ENCODE peak calls at places on chromosomes 12 and 14, in eight cellular contexts. S is AG09319, B is esophagus squamous epithelium, Q is neural progenitor cell, H is AG04450, F is astrocyte of the spinal cord, J is glutamatergic neuron, R is lower lobe of right lung. Z is an unnamed sample.

GRCh38 chr12:126084480-126084879 is 1019.2 kb downstream of the AACS start:
- DNase-seq in S (no peak), B (no peak), Q (no peak), H (no peak), F (peak), J (no peak), R (no peak), Z (no peak)

GRCh38 chr12:47709277-47710048 is 3.6 kb upstream of the RPAP3 start:
- DNase-seq in S (no peak), B (no peak), Q (no peak), H (no peak), F (no peak), J (no peak), R (no peak), Z (no peak)

GRCh38 chr12:128258866-128259555 is 8.0 kb upstream of the TMEM132C start:
- DNase-seq in S (no peak), B (no peak), Q (peak), H (no peak), F (no peak), J (no peak), R (no peak), Z (no peak)

GRCh38 chr12:5085896-5086295 is 42.2 kb downstream of the KCNA5 start:
- DNase-seq in S (peak), B (no peak), Q (no peak), H (peak), F (peak), J (no peak), R (no peak), Z (peak)

GRCh38 chr12:108609535-108610335 is 11.9 kb upstream of the TMEM119 start:
- DNase-seq in S (peak), B (no peak), Q (no peak), H (peak), F (peak), J (no peak), R (peak), Z (peak)

GRCh38 chr14:65034021-65034420 is 47.3 kb downstream of the FNTB start:
- DNase-seq in S (no peak), B (no peak), Q (no peak), H (no peak), F (no peak), J (no peak), R (no peak), Z (no peak)

GRCh38 chr12:104859144-104859543 is 98.9 kb downstream of the SLC41A2 start:
- DNase-seq in S (no peak), B (no peak), Q (no peak), H (no peak), F (peak), J (no peak), R (no peak), Z (no peak)

GRCh38 chr14:105845725-105846309 is 319.4 kb downstream of the TMEM121 start:
- DNase-seq in S (no peak), B (no peak), Q (no peak), H (no peak), F (no peak), J (no peak), R (no peak), Z (no peak)

GRCh38 chr12:2924019-2924418 is 33.3 kb downstream of the TULP3 start:
- DNase-seq in S (peak), B (no peak), Q (no peak), H (no peak), F (peak), J (no peak), R (no peak), Z (no peak)

GRCh38 chr14:100589071-100589759 is 2.0 kb upstream of the BEGAIN start:
- DNase-seq in S (no peak), B (no peak), Q (peak), H (no peak), F (no peak), J (peak), R (no peak), Z (no peak)

GRCh38 chr12:93091851-93092558 is 162.9 kb upstream of the EEA1 start:
- DNase-seq in S (no peak), B (no peak), Q (no peak), H (no peak), F (no peak), J (no peak), R (no peak), Z (no peak)

GRCh38 chr12:4448376-4448775 is 2.8 kb upstream of the FGF6 start:
- DNase-seq in S (no peak), B (no peak), Q (no peak), H (no peak), F (no peak), J (no peak), R (no peak), Z (no peak)

GRCh38 chr12:3252416-3252815 is 175.2 kb downstream of the TSPAN9 start:
- DNase-seq in S (peak), B (no peak), Q (no peak), H (peak), F (peak), J (no peak), R (peak), Z (no peak)

GRCh38 chr14:54194501-54194900 is 202.3 kb upstream of the CDKN3 start:
- DNase-seq in S (no peak), B (no peak), Q (no peak), H (no peak), F (peak), J (no peak), R (no peak), Z (no peak)

GRCh38 chr12:112532106-112532505 is 113.4 kb downstream of the PTPN11 start:
- DNase-seq in S (no peak), B (no peak), Q (no peak), H (no peak), F (no peak), J (no peak), R (no peak), Z (no peak)

GRCh38 chr12:111767362-111768158 is 827 bp downstream of the ALDH2 start:
- DNase-seq in S (no peak), B (no peak), Q (peak), H (no peak), F (no peak), J (peak), R (no peak), Z (no peak)

GRCh38 chr14:50425816-50426215 is 29.1 kb upstream of the CDKL1 start:
- DNase-seq in S (no peak), B (no peak), Q (no peak), H (peak), F (peak), J (no peak), R (no peak), Z (peak)

GRCh38 chr12:129961111-129961510 is 57.3 kb upstream of the TMEM132D start:
- DNase-seq in S (no peak), B (no peak), Q (no peak), H (no peak), F (no peak), J (no peak), R (no peak), Z (no peak)

GRCh38 chr14:77654001-77654431 is 37.6 kb upstream of the SPTLC2 start:
- DNase-seq in S (no peak), B (no peak), Q (peak), H (no peak), F (no peak), J (no peak), R (no peak), Z (no peak)

GRCh38 chr12:27952510-27952909 is 20.0 kb downstream of the PTHLH start:
- DNase-seq in S (no peak), B (no peak), Q (peak), H (no peak), F (no peak), J (no peak), R (no peak), Z (no peak)

GRCh38 chr14:44369401-44370123 is 137.5 kb downstream of the FSCB start:
- DNase-seq in S (no peak), B (no peak), Q (no peak), H (no peak), F (no peak), J (no peak), R (no peak), Z (no peak)

GRCh38 chr12:57621497-57622292 is 10.5 kb downstream of the ARHGEF25 start:
- DNase-seq in S (no peak), B (no peak), Q (peak), H (no peak), F (no peak), J (peak), R (peak), Z (no peak)

GRCh38 chr14:89237923-89238529 is 179.0 kb downstream of the FOXN3 start:
- DNase-seq in S (peak), B (no peak), Q (peak), H (no peak), F (peak), J (no peak), R (no peak), Z (no peak)

GRCh38 chr12:53971129-53971528 is 1.8 kb upstream of the HOXC11 start:
- DNase-seq in S (no peak), B (no peak), Q (no peak), H (no peak), F (no peak), J (no peak), R (no peak), Z (no peak)

GRCh38 chr12:54526800-54527630 is 22.4 kb upstream of the PDE1B start:
- DNase-seq in S (no peak), B (no peak), Q (peak), H (no peak), F (peak), J (peak), R (no peak), Z (no peak)

GRCh38 chr14:21768116-21768874 is 94.7 kb upstream of the OR4E1 start:
- DNase-seq in S (no peak), B (no peak), Q (peak), H (no peak), F (peak), J (no peak), R (no peak), Z (no peak)

GRCh38 chr14:68235011-68235410 is 415.4 kb downstream of the RAD51B start:
- DNase-seq in S (no peak), B (no peak), Q (no peak), H (no peak), F (no peak), J (no peak), R (no peak), Z (no peak)

GRCh38 chr12:77343291-77343690 is 277.9 kb upstream of the E2F7 start:
- DNase-seq in S (no peak), B (no peak), Q (no peak), H (no peak), F (peak), J (no peak), R (no peak), Z (no peak)

GRCh38 chr14:100417466-100417865 is 94.3 kb downstream of the SLC25A47 start:
- DNase-seq in S (peak), B (no peak), Q (peak), H (peak), F (peak), J (peak), R (no peak), Z (peak)

GRCh38 chr12:66405395-66405794 is 103.1 kb downstream of the HELB start:
- DNase-seq in S (no peak), B (no peak), Q (no peak), H (no peak), F (peak), J (no peak), R (no peak), Z (no peak)

GRCh38 chr14:66575939-66576338 is 68.0 kb downstream of the GPHN start:
- DNase-seq in S (no peak), B (no peak), Q (no peak), H (no peak), F (no peak), J (no peak), R (no peak), Z (no peak)

GRCh38 chr12:124385219-124385969 is 90.5 kb downstream of the RFLNA start:
- DNase-seq in S (no peak), B (no peak), Q (no peak), H (peak), F (peak), J (no peak), R (no peak), Z (no peak)

GRCh38 chr12:57896437-57897201 is 44.7 kb upstream of the ATP23 start:
- DNase-seq in S (no peak), B (no peak), Q (peak), H (peak), F (peak), J (peak), R (peak), Z (no peak)

GRCh38 chr14:56144176-56144575 is 26.0 kb downstream of the PELI2 start:
- DNase-seq in S (no peak), B (no peak), Q (no peak), H (no peak), F (no peak), J (no peak), R (no peak), Z (no peak)

GRCh38 chr12:2292560-2292959 is 239.8 kb downstream of the CACNA1C start:
- DNase-seq in S (no peak), B (no peak), Q (no peak), H (no peak), F (no peak), J (no peak), R (no peak), Z (no peak)

GRCh38 chr14:85531141-85531593 is 1.2 kb downstream of the FLRT2 start:
- DNase-seq in S (peak), B (no peak), Q (peak), H (no peak), F (peak), J (peak), R (peak), Z (no peak)

DNA sequence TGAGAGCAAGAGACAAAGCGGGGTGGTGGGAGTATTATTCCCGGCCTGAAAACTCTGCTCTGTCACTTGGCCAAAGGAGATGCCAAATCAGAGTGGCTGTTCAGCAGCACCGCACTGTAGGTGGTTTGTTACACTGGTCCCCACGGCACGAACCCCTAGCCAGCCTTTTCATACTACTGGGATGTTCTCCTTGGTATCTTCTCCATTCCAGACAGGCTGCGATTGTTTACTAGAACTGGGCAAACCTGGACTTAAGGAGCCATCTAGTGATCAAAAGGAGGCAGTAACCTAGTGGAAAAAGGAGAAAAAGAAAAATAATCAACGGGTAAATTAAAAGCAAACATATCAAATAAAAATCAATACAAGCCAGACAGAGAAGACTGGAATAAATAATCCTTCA is 58.9 kb upstream of the TMTC2 start:
- DNase-seq in S (no peak), B (no peak), Q (peak), H (no peak), F (peak), J (no peak), R (no peak), Z (no peak)
- TF ChIP-seq CTCF in S (peak), B (peak), Q (peak), H (peak), F (peak), J (peak), R (no peak), Z (no peak)

GRCh38 chr12:79121486-79121885 is 256.9 kb downstream of the SYT1 start:
- DNase-seq in S (no peak), B (no peak), Q (no peak), H (no peak), F (no peak), J (no peak), R (no peak), Z (no peak)
- TF ChIP-seq CTCF in S (no peak), B (no peak), Q (peak), H (peak), F (peak), J (peak), R (no peak), Z (peak)

DNA sequence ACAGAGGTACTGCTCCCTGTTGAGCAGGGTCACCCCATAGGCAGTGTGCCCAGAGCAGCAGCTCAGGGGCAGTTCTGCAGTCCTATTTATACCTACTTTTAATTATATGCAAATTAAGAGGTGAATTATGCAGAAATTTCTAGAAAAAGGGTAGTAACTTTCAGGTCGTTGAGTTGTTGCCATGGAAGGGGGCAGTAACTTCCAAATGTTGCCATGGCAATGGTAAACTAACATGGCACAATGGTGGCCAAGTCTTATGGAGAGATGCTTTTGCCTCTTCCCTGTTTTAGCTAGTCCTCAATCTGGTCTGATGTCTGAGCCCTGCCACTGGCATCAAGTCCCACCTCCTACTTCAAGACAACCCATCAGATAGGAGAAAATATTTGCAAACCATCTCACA is 30.4 kb upstream of the P2RX7 start:
- DNase-seq in S (no peak), B (no peak), Q (no peak), H (no peak), F (no peak), J (no peak), R (no peak), Z (no peak)
- TF ChIP-seq CTCF in S (no peak), B (no peak), Q (no peak), H (no peak), F (no peak), J (no peak), R (no peak), Z (no peak)

DNA sequence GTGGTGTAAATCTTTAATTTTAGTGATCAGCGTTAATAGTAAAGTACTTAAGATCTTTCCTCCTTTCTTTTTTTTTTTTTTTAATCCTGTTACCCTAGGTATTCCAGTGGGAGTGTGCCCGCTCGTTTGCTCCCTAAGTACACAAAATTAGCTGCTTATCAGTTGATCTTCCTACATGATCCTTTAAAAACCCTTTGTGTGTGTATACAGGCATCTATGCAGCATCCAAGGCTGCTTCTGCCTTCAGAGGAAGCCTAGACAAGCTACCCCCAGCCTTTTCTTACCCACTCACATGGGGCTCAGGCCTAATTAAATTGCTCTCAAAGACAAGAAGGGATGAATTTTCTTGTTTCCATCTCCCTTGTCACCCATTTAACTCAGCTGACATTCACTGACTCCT is 343.4 kb upstream of the LMO3 start:
- DNase-seq in S (no peak), B (no peak), Q (peak), H (no peak), F (no peak), J (no peak), R (no peak), Z (no peak)
- TF ChIP-seq CTCF in S (no peak), B (no peak), Q (no peak), H (no peak), F (no peak), J (no peak), R (no peak), Z (no peak)

DNA sequence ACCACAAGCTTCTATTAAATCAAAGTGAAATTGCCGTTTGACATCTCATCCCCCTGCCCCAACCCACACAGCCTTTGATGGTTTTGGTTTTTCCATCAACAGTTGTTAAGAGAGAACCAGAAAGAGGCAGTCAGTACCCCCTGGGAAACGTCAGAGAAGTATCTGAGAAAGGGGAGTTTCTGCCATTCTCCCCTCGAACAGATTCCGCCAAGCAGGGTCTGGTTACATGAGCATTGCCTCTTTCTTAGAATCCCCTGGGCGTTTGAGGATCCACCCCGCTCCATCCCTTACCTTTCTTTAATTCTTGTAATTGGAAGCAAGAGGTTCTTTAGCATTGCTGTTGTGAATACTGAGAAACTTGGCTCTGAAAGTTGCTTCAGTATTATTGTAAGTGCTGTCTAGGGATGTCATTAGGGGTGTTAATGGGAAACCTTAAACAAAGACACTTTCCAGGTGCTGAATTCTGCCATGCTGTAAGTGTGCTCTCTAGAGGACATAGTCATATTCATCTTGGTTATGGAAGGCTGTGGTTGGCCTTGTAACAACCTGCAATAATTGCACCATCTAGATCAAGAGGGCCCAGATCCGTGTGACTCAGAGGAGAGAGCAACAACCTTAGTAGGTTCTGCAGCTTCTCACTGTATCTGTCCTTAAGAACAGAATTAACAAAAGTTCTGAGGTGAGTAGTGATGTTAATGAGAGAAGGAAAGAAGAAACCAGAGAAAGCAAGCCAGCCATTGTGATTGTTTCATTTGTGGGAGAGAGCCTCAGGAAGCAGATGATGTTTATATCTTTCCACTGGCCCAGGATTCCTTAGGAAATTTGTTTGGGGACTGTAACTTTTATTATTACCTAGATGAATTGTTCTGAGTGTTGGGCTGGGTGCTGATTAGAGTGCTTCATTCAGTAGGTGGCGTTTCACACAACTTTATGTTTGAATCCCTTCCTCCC is 8.9 kb downstream of the TMBIM6 start:
- DNase-seq in S (peak), B (no peak), Q (peak), H (no peak), F (peak), J (no peak), R (no peak), Z (no peak)
- TF ChIP-seq CTCF in S (no peak), B (no peak), Q (no peak), H (no peak), F (no peak), J (no peak), R (no peak), Z (no peak)

GRCh38 chr14:75794615-75795038 is 133.6 kb downstream of the TTLL5 start:
- DNase-seq in S (peak), B (no peak), Q (no peak), H (peak), F (peak), J (no peak), R (no peak), Z (peak)
- TF ChIP-seq CTCF in S (peak), B (no peak), Q (no peak), H (peak), F (peak), J (no peak), R (peak), Z (peak)

DNA sequence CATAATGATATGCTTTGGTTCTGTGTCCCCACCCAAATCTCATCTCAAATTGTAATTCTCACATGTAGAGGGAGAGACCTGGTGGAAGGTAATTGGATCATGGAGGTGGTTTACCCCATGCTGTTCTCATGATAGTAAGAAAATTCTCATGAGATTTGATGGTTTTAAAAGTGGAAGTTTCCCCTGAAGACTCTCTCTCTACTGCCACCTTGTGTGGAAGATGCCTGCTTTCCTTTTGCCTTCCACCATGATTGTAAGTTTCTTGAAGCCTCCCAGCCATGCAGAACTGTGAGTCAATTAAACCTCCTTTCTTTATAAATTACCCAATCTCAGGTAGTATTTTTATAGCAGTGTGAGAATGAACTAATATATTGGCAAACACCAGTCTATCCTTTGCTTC is 260.4 kb upstream of the PPFIA2 start:
- DNase-seq in S (no peak), B (no peak), Q (peak), H (no peak), F (no peak), J (no peak), R (no peak), Z (no peak)
- TF ChIP-seq CTCF in S (peak), B (no peak), Q (peak), H (no peak), F (peak), J (no peak), R (peak), Z (no peak)

GRCh38 chr14:20657216-20658211 is 16.0 kb upstream of the OR6S1 start:
- DNase-seq in S (no peak), B (no peak), Q (peak), H (no peak), F (no peak), J (no peak), R (no peak), Z (no peak)
- TF ChIP-seq CTCF in S (no peak), B (no peak), Q (peak), H (no peak), F (no peak), J (no peak), R (no peak), Z (no peak)

Z was measured in AG04449.